ENCODE peak calls at places on chromosomes 13 and 19, in eight cellular contexts. J is Right ventricle myocardium inferior; N is stimulated activated naive CD8-positive, alpha-beta T cell treated with anti-CD3 and anti-CD28 coated beads, Interleukin-15, Interleukin-2, amounts not matched to agents 100 U/mL and 50 U/mL, for 24 hours; K is left cardiac atrium; H is CD8-positive, alpha-beta T cell; A is gastroesophageal sphincter; F is left ventricle myocardium superior; E is right cardiac atrium. W is an unnamed sample.

GRCh38 chr19:4149518-4150288 is 3.7 kb upstream of the CREB3L3 start:
- ATAC-seq in J (no peak), N (no peak), K (peak), H (no peak), A (no peak), F (no peak), E (peak), W (no peak)

GRCh38 chr13:108959254-108959653 is 329.8 kb downstream of the MYO16 start:
- ATAC-seq in J (no peak), N (no peak), K (peak), H (no peak), A (no peak), F (no peak), E (peak), W (no peak)

GRCh38 chr19:47430041-47430802 is 10.9 kb upstream of the MEIS3 start:
- ATAC-seq in J (no peak), N (peak), K (peak), H (no peak), A (peak), F (peak), E (peak), W (peak)

GRCh38 chr19:17562097-17562496 is 6.6 kb downstream of the COLGALT1 start:
- ATAC-seq in J (no peak), N (no peak), K (no peak), H (no peak), A (no peak), F (no peak), E (no peak), W (no peak)

GRCh38 chr19:35716985-35717664 is 678 bp upstream of the KMT2B start:
- ATAC-seq in J (peak), N (peak), K (peak), H (peak), A (peak), F (peak), E (peak), W (peak)

GRCh38 chr13:113650275-113650674 is 7.7 kb downstream of the ATP4B start:
- ATAC-seq in J (no peak), N (no peak), K (no peak), H (no peak), A (no peak), F (no peak), E (no peak), W (no peak)

GRCh38 chr13:64278493-64278892 is 2862.8 kb upstream of the PCDH20 start:
- ATAC-seq in J (no peak), N (no peak), K (no peak), H (no peak), A (no peak), F (no peak), E (no peak), W (no peak)

GRCh38 chr13:67614013-67614412 is 383.9 kb upstream of the PCDH9 start:
- ATAC-seq in J (no peak), N (no peak), K (no peak), H (no peak), A (no peak), F (no peak), E (no peak), W (no peak)

GRCh38 chr19:50607874-50608785 is 31.6 kb downstream of the SYT3 start:
- ATAC-seq in J (peak), N (peak), K (peak), H (peak), A (peak), F (peak), E (peak), W (peak)

GRCh38 chr19:49515767-49516166 is 3.3 kb downstream of the FCGRT start:
- ATAC-seq in J (peak), N (no peak), K (peak), H (no peak), A (peak), F (peak), E (peak), W (no peak)

GRCh38 chr13:114222461-114222968 is 12.2 kb upstream of the CDC16 start:
- ATAC-seq in J (peak), N (no peak), K (peak), H (no peak), A (peak), F (peak), E (peak), W (no peak)

GRCh38 chr19:29404951-29405727 is 120.7 kb upstream of the VSTM2B start:
- ATAC-seq in J (peak), N (no peak), K (peak), H (no peak), A (peak), F (peak), E (peak), W (no peak)

GRCh38 chr19:18294467-18294864 is 13.0 kb upstream of the JUND start:
- ATAC-seq in J (no peak), N (peak), K (no peak), H (peak), A (no peak), F (no peak), E (no peak), W (peak)

GRCh38 chr19:35796645-35797542 is 15.8 kb downstream of the PRODH2 start:
- ATAC-seq in J (no peak), N (no peak), K (no peak), H (no peak), A (no peak), F (no peak), E (no peak), W (no peak)

GRCh38 chr13:60838581-60838980 is 441.6 kb downstream of the TDRD3 start:
- ATAC-seq in J (no peak), N (no peak), K (no peak), H (no peak), A (no peak), F (no peak), E (no peak), W (no peak)

GRCh38 chr19:8648240-8648639 is 17.8 kb downstream of the NFILZ start:
- ATAC-seq in J (no peak), N (no peak), K (no peak), H (no peak), A (no peak), F (no peak), E (peak), W (no peak)

GRCh38 chr19:3968556-3969434 is 2.1 kb downstream of the DAPK3 start:
- ATAC-seq in J (peak), N (no peak), K (peak), H (no peak), A (peak), F (peak), E (peak), W (no peak)

GRCh38 chr13:67736646-67737420 is 506.7 kb upstream of the PCDH9 start:
- ATAC-seq in J (no peak), N (no peak), K (no peak), H (no peak), A (no peak), F (no peak), E (no peak), W (no peak)

GRCh38 chr13:33875658-33876401 is 57.9 kb downstream of the RFC3 start:
- ATAC-seq in J (peak), N (no peak), K (no peak), H (no peak), A (no peak), F (peak), E (peak), W (no peak)

GRCh38 chr13:113664751-113665581 is 2.1 kb upstream of the GRK1 start:
- ATAC-seq in J (no peak), N (no peak), K (no peak), H (no peak), A (no peak), F (no peak), E (no peak), W (no peak)

GRCh38 chr19:46461537-46461936 is 9.8 kb downstream of the PNMA8A start:
- ATAC-seq in J (no peak), N (no peak), K (no peak), H (no peak), A (no peak), F (no peak), E (no peak), W (no peak)

GRCh38 chr19:15323496-15324235 is 8.7 kb downstream of the BRD4 start:
- ATAC-seq in J (peak), N (peak), K (peak), H (no peak), A (peak), F (peak), E (peak), W (peak)

GRCh38 chr19:18193388-18194207 is 580 bp downstream of the MPV17L2 start:
- ATAC-seq in J (peak), N (peak), K (no peak), H (no peak), A (no peak), F (peak), E (peak), W (no peak)

GRCh38 chr13:54175470-54175869 is 1146.9 kb downstream of the OLFM4 start:
- ATAC-seq in J (no peak), N (no peak), K (no peak), H (no peak), A (no peak), F (no peak), E (no peak), W (no peak)

GRCh38 chr19:44925114-44925891 is 10.9 kb downstream of the APOC1 start:
- ATAC-seq in J (peak), N (no peak), K (peak), H (no peak), A (peak), F (peak), E (peak), W (no peak)

GRCh38 chr13:64078480-64078936 is 2662.9 kb upstream of the PCDH20 start:
- ATAC-seq in J (no peak), N (no peak), K (no peak), H (no peak), A (no peak), F (no peak), E (peak), W (no peak)

GRCh38 chr13:95471960-95472359 is 80.6 kb upstream of the CLDN10 start:
- ATAC-seq in J (no peak), N (no peak), K (no peak), H (no peak), A (no peak), F (no peak), E (no peak), W (no peak)

GRCh38 chr19:53977991-53978731 is 13.3 kb upstream of the CACNG6 start:
- ATAC-seq in J (peak), N (no peak), K (peak), H (no peak), A (peak), F (peak), E (peak), W (peak)

GRCh38 chr19:44725251-44725650 is 23.3 kb upstream of the BCL3 start:
- ATAC-seq in J (no peak), N (no peak), K (peak), H (no peak), A (no peak), F (peak), E (peak), W (no peak)

GRCh38 chr13:114023716-114024602 is 50.1 kb upstream of the C13orf46 start:
- ATAC-seq in J (no peak), N (no peak), K (no peak), H (no peak), A (no peak), F (no peak), E (no peak), W (no peak)

GRCh38 chr13:90355162-90355751 is 992.2 kb upstream of the MIR17HG start:
- ATAC-seq in J (no peak), N (no peak), K (no peak), H (no peak), A (no peak), F (no peak), E (no peak), W (no peak)

GRCh38 chr13:35086667-35087066 is 144.6 kb downstream of the NBEA start:
- ATAC-seq in J (no peak), N (no peak), K (no peak), H (no peak), A (no peak), F (no peak), E (no peak), W (no peak)

GRCh38 chr13:77919351-77920294 is 992 bp upstream of the EDNRB start:
- ATAC-seq in J (peak), N (peak), K (peak), H (no peak), A (peak), F (peak), E (peak), W (no peak)

W was measured in activated T-helper 17 cell treated with anti-CD3 and anti-CD28 coated beads, Interleukin-2, amount 50 U/mL, for 72 hours.